ENCODE peak calls at places on chromosomes 3 and 15, in five cellular contexts. U, S, H, Z and C are unnamed samples.
A peak's percentile ranks its signal among the peaks of the same experiment; 100 is the strongest.

GRCh38 chr3:138492980-138493675 is 58.7 kb downstream of the ESYT3 start:
- DNase-seq in U (no peak), Z (no peak), H (peak; percentile 47), S (no peak), C (no peak)

GRCh38 chr3:57852896-57853295 is 96.8 kb downstream of the SLMAP start:
- DNase-seq in H (no peak), Z (no peak), S (peak; percentile 55), U (no peak), C (no peak)

GRCh38 chr3:30539772-30540171 is 66.6 kb upstream of the TGFBR2 start:
- DNase-seq in H (no peak), U (no peak), Z (no peak), S (peak; percentile 88), C (no peak)

GRCh38 chr15:56805466-56806146 is 72.3 kb upstream of the ZNF280D start:
- DNase-seq in Z (no peak), S (peak; percentile 87), U (no peak), H (peak; percentile 20), C (no peak)

GRCh38 chr3:169218314-169218983 is 445.1 kb downstream of the MECOM start:
- DNase-seq in S (peak; percentile 71), Z (no peak), U (peak; percentile 43), H (no peak), C (peak; percentile 28)

GRCh38 chr3:183300996-183301562 is 48.0 kb downstream of the B3GNT5 start:
- DNase-seq in Z (no peak), U (no peak), S (peak; percentile 70), H (no peak), C (no peak)

GRCh38 chr3:58419782-58420512 is 13.7 kb downstream of the PDHB start:
- DNase-seq in S (peak; percentile 72), H (no peak), U (no peak), Z (no peak), C (peak; percentile 54)

GRCh38 chr15:64695571-64695992 is 79.8 kb downstream of the RBPMS2 start:
- DNase-seq in U (no peak), H (no peak), Z (no peak), S (no peak), C (no peak)

GRCh38 chr3:160016972-160017371 is 28.3 kb downstream of the IL12A start:
- DNase-seq in H (no peak), Z (no peak), U (no peak), S (peak; percentile 79), C (no peak)

GRCh38 chr3:136882575-136882974 is 20.6 kb downstream of the NCK1 start:
- DNase-seq in S (no peak), Z (no peak), H (no peak), U (no peak), C (no peak)

GRCh38 chr3:119819806-119820205 is 37.9 kb downstream of the NR1I2 start:
- DNase-seq in U (no peak), H (no peak), Z (no peak), S (peak; percentile 6), C (no peak)

GRCh38 chr3:116939091-116939490 is 229.5 kb downstream of the TUSC7 start:
- DNase-seq in S (no peak), Z (no peak), U (no peak), H (no peak), C (no peak)

GRCh38 chr3:71307884-71308697 is 275.4 kb downstream of the FOXP1 start:
- DNase-seq in U (no peak), H (no peak), S (peak; percentile 46), Z (no peak), C (no peak)

GRCh38 chr3:40752492-40752891 is 227.7 kb downstream of the ZNF621 start:
- DNase-seq in S (no peak), H (no peak), U (no peak), Z (no peak), C (no peak)

DNA sequence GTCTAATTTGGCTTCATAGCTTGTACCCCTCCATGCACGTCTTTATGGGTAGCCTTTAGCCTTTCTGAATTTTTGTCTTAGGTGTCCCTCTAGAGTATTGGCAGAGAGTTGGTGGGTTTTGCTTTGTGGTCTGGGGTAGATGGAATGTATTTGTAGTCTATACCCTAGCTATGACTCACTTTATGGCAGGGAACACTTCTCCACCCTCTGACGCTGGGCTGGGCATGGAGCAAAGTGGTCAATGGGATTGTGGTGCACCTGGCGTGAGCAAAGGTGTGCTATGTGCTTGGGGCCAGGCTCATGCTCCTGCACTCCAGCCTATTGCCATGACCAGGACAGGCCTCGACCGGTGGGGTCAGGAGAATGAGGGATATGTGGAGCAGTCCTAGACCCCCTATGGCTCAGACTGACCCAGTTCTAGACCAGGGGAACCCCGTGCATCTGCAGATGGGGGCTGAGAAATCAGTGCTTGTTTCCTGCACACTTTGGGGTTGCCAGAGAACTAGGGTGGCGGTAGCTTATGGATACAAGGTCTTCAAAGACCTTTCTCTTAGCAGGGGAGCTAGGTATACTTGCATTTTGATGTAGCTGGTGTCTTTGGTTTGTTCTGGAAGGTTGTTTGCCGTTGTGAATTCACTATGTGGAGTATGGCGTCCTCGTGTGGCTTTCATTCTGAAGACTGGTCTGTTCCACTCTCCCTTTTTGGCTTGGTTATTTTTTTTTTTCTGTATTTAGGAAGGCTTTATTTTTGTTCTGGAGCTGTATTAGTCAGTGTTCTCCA is 49.4 kb upstream of the RPL32 start:
- DNase-seq in U (no peak), Z (peak; percentile 33), H (no peak), S (no peak), C (no peak)
- TF ChIP-seq CTCF in U (no peak), Z (no peak), H (no peak), S (no peak), C (no peak)

DNA sequence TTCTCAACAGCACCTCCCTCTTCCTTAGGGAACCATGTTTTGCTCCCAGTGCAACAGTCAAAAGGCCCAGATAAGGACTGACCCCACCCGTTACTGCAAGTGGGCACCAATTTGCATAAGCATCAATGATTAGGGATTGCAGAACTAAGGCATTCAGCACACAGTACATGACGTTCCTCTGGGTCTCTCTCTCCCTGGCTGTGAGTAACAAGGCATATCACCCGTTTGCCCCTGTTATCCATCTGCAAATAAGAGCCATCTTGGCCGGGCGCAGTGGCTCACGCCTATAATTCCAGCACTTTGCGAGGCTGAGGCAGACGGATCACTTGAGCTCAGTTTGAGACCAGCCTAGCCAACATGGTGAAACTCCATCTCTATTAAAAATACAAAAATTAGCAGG is 18.8 kb downstream of the MAGI1 start:
- DNase-seq in S (no peak), Z (no peak), U (no peak), H (no peak), C (no peak)
- H3K4me1 ChIP-seq in S (peaks cover 2% of the 10 kb centered on the region), Z (peaks cover 19% of the 10 kb centered on the region), U (peaks cover 11% of the 10 kb centered on the region), H (peaks cover 11% of the 10 kb centered on the region), C (peaks cover 82% of the 10 kb centered on the region)

GRCh38 chr3:47475570-47476329 is at the start of gene SCAP:
- DNase-seq in Z (peak; percentile 99), U (peak; percentile 93), H (peak; percentile 89), S (peak; percentile 64), C (peak; percentile 94)
- TF ChIP-seq CTCF in Z (peak; percentile 95), U (peak; percentile 89), H (peak; percentile 100), S (peak; percentile 87), C (peak; percentile 96)

GRCh38 chr3:129001101-129001816 is at the start of gene EFCC1:
- DNase-seq in Z (peak; percentile 77), H (peak; percentile 42), S (no peak), U (peak; percentile 56), C (peak; percentile 85)
- H3K4me1 ChIP-seq in Z (no peaks in the 10 kb centered on the region), H (peaks cover 32% of the 10 kb centered on the region), S (peaks cover 10% of the 10 kb centered on the region), U (peaks cover 16% of the 10 kb centered on the region), C (peaks cover 58% of the 10 kb centered on the region)

GRCh38 chr3:193317901-193318300 is 60.7 kb downstream of the ATP13A5 start:
- DNase-seq in Z (no peak), S (no peak), H (no peak), U (no peak), C (no peak)

GRCh38 chr3:193310914-193311723 is 67.4 kb downstream of the ATP13A5 start:
- DNase-seq in Z (no peak), U (no peak), H (no peak), S (no peak), C (no peak)

GRCh38 chr3:193313448-193313958 is 65.0 kb downstream of the ATP13A5 start:
- DNase-seq in S (no peak), H (no peak), Z (no peak), U (no peak), C (no peak)

GRCh38 chr3:193314161-193314560 is 64.4 kb downstream of the ATP13A5 start:
- DNase-seq in Z (no peak), S (no peak), U (no peak), H (no peak), C (no peak)
- TF ChIP-seq CTCF in Z (no peak), S (no peak), U (no peak), H (no peak), C (no peak)

DNA sequence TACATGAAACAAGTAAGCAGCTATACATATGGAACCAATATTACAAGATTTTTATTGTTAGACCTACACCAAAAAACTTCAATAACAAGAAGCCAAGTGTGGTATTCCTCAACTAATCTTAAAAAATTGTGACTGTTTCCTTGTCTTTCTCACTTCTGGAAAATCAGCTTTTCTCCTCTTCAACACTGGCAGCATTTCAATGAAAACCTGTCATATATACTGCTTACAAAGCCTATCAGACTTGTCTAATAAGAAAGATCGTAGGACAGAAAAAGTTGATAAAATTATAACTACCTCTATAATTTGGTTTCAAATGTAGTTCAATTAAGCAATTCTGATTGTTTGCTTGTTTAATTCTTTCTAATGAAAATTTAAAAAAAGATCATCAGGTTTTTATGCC is 55.1 kb downstream of the CBLB start:
- DNase-seq in U (no peak), H (no peak), Z (no peak), S (no peak), C (no peak)
- H3K4me1 ChIP-seq in U (no peaks in the 10 kb centered on the region), H (peaks cover 10% of the 10 kb centered on the region), Z (peaks cover 16% of the 10 kb centered on the region), S (peaks cover 2% of the 10 kb centered on the region), C (peaks cover 79% of the 10 kb centered on the region)